ENCODE peak calls at places on chromosome 17, in nine cellular contexts. One of them, this sample, is unnamed.

GRCh38 chr17:74243013-74243755 is 29.8 kb downstream of the TTYH2 start:
- ATAC-seq in heart left ventricle: peak
- ATAC-seq in Right ventricle myocardium inferior: peak
- ATAC-seq in pancreas: no peak
- ATAC-seq in sciatic nerve: no peak
- ATAC-seq in omental fat pad: no peak
- ATAC-seq in left cardiac atrium: peak
- ATAC-seq in T-cell: no peak
- ATAC-seq in T-helper 17 cell: no peak
- ATAC-seq in this sample: no peak

GRCh38 chr17:62809656-62810055 is 1.5 kb upstream of the MARCHF10 start:
- ATAC-seq in pancreas: no peak
- ATAC-seq in heart left ventricle: no peak
- ATAC-seq in left cardiac atrium: no peak
- ATAC-seq in T-helper 17 cell: no peak
- ATAC-seq in Right ventricle myocardium inferior: no peak
- ATAC-seq in sciatic nerve: no peak
- ATAC-seq in omental fat pad: no peak
- ATAC-seq in T-cell: no peak
- ATAC-seq in this sample: no peak

GRCh38 chr17:47705536-47706481 is 11.8 kb downstream of the TBKBP1 start:
- ATAC-seq in T-cell: peak
- ATAC-seq in omental fat pad: no peak
- ATAC-seq in sciatic nerve: no peak
- ATAC-seq in T-helper 17 cell: peak
- ATAC-seq in heart left ventricle: no peak
- ATAC-seq in Right ventricle myocardium inferior: no peak
- ATAC-seq in pancreas: no peak
- ATAC-seq in left cardiac atrium: no peak
- ATAC-seq in this sample: no peak

GRCh38 chr17:38730526-38731379 is 612 bp downstream of the CISD3 start:
- ATAC-seq in Right ventricle myocardium inferior: peak
- ATAC-seq in left cardiac atrium: peak
- ATAC-seq in heart left ventricle: peak
- ATAC-seq in sciatic nerve: peak
- ATAC-seq in T-cell: no peak
- ATAC-seq in pancreas: peak
- ATAC-seq in omental fat pad: peak
- ATAC-seq in T-helper 17 cell: no peak
- ATAC-seq in this sample: peak

GRCh38 chr17:6508519-6509294 is 47.6 kb downstream of the PITPNM3 start:
- ATAC-seq in pancreas: no peak
- ATAC-seq in left cardiac atrium: no peak
- ATAC-seq in omental fat pad: no peak
- ATAC-seq in T-cell: no peak
- ATAC-seq in sciatic nerve: peak
- ATAC-seq in Right ventricle myocardium inferior: no peak
- ATAC-seq in heart left ventricle: no peak
- ATAC-seq in T-helper 17 cell: no peak
- ATAC-seq in this sample: no peak

GRCh38 chr17:4135489-4135888 is 7.3 kb downstream of the ZZEF1 start:
- ATAC-seq in heart left ventricle: no peak
- ATAC-seq in sciatic nerve: no peak
- ATAC-seq in T-helper 17 cell: no peak
- ATAC-seq in omental fat pad: no peak
- ATAC-seq in pancreas: no peak
- ATAC-seq in left cardiac atrium: no peak
- ATAC-seq in Right ventricle myocardium inferior: no peak
- ATAC-seq in T-cell: no peak
- ATAC-seq in this sample: no peak

GRCh38 chr17:67281736-67282135 is 36.7 kb upstream of the HELZ start:
- ATAC-seq in T-helper 17 cell: no peak
- ATAC-seq in omental fat pad: no peak
- ATAC-seq in left cardiac atrium: no peak
- ATAC-seq in sciatic nerve: no peak
- ATAC-seq in pancreas: no peak
- ATAC-seq in heart left ventricle: no peak
- ATAC-seq in Right ventricle myocardium inferior: no peak
- ATAC-seq in T-cell: no peak
- ATAC-seq in this sample: no peak

GRCh38 chr17:36592316-36592710 is 634 bp downstream of the DHRS11 start:
- ATAC-seq in left cardiac atrium: peak
- ATAC-seq in Right ventricle myocardium inferior: no peak
- ATAC-seq in T-helper 17 cell: no peak
- ATAC-seq in T-cell: no peak
- ATAC-seq in pancreas: peak
- ATAC-seq in sciatic nerve: peak
- ATAC-seq in omental fat pad: peak
- ATAC-seq in heart left ventricle: peak
- ATAC-seq in this sample: no peak